ENCODE peak calls at places on chromosomes 4 and X, in seven cellular contexts. R is IMR-90, I is psoas muscle, G is lower lobe of right lung, U is hepatocyte, J is heart right ventricle, K is MM.1S. D is an unnamed sample.

GRCh38 chr4:182380701-182381295 is 137.6 kb downstream of the TENM3 start:
- DNase-seq in U (no peak), G (no peak), I (no peak), K (no peak), R (no peak), J (no peak), D (peak; percentile 42)

GRCh38 chrX:331145-331771 is 12.7 kb upstream of the GTPBP6 start:
- DNase-seq in G (peak; percentile 46), K (no peak), R (peak; percentile 28), U (peak; percentile 66), J (no peak), I (peak; percentile 69), D (peak; percentile 39)

GRCh38 chrX:93422693-93423092 is 250.7 kb downstream of the NAP1L3 start:
- DNase-seq in K (peak; percentile 38), R (peak; percentile 1), G (no peak), J (no peak), I (no peak), U (peak; percentile 76), D (peak; percentile 4)

GRCh38 chr4:3756343-3757059 is 9.7 kb upstream of the ADRA2C start:
- DNase-seq in I (no peak), U (no peak), K (no peak), R (no peak), J (no peak), G (no peak), D (no peak)

GRCh38 chr4:121726642-121727268 is 30.0 kb upstream of the ANXA5 start:
- DNase-seq in K (peak; percentile 67), U (peak; percentile 66), I (no peak), G (no peak), R (peak; percentile 78), J (no peak), D (peak; percentile 57)

GRCh38 chr4:125847518-125847917 is 532.8 kb downstream of the FAT4 start:
- DNase-seq in U (no peak), J (no peak), G (no peak), R (no peak), I (no peak), K (no peak), D (no peak)

GRCh38 chrX:38807873-38808272 is 6.6 kb downstream of the MID1IP1 start:
- DNase-seq in K (no peak), R (no peak), I (no peak), G (no peak), U (no peak), J (no peak), D (no peak)

GRCh38 chrX:107675823-107676555 is 47.7 kb downstream of the PRPS1 start:
- DNase-seq in R (peak; percentile 35), U (peak; percentile 61), K (peak; percentile 56), G (peak; percentile 52), I (peak; percentile 62), J (no peak), D (no peak)

GRCh38 chrX:8404443-8404842 is 60.2 kb upstream of the VCX3B start:
- DNase-seq in J (peak; percentile 3), I (no peak), R (no peak), K (no peak), U (no peak), G (no peak), D (peak; percentile 60)

GRCh38 chr4:184838249-184839074 is 12.7 kb upstream of the ACSL1 start:
- DNase-seq in I (no peak), R (peak; percentile 34), G (no peak), J (no peak), K (no peak), U (peak; percentile 77), D (no peak)

GRCh38 chrX:24838624-24839023 is 144.9 kb downstream of the POLA1 start:
- DNase-seq in G (no peak), U (peak; percentile 52), J (peak; percentile 4), K (peak; percentile 19), R (peak; percentile 50), I (no peak), D (peak; percentile 43)

GRCh38 chrX:9745417-9746115 is 20.1 kb downstream of the GPR143 start:
- DNase-seq in U (no peak), R (peak; percentile 3), I (no peak), J (peak; percentile 22), G (no peak), K (no peak), D (no peak)

GRCh38 chrX:1262369-1262768 is 6.2 kb upstream of the CSF2RA start:
- DNase-seq in I (no peak), K (no peak), U (no peak), J (no peak), R (no peak), G (no peak), D (no peak)

GRCh38 chrX:46130246-46130645 is 415.0 kb downstream of the ZNF674 start:
- DNase-seq in G (no peak), U (no peak), R (no peak), I (no peak), K (no peak), J (no peak), D (peak; percentile 3)

GRCh38 chrX:72201836-72202536 is 20.4 kb downstream of the PIN4 start:
- DNase-seq in G (no peak), U (no peak), K (no peak), I (no peak), R (peak; percentile 83), J (no peak), D (peak; percentile 68)

GRCh38 chr4:184762100-184762499 is 28.2 kb upstream of the CENPU start:
- DNase-seq in G (no peak), K (peak; percentile 72), R (no peak), U (no peak), J (no peak), I (no peak), D (no peak)

GRCh38 chr4:39036172-39036571 is 4.0 kb upstream of the TMEM156 start:
- DNase-seq in G (no peak), I (no peak), K (no peak), R (peak; percentile 63), J (no peak), U (no peak), D (peak; percentile 42)

GRCh38 chr4:67587156-67587555 is 28.6 kb downstream of the STAP1 start:
- DNase-seq in J (no peak), K (no peak), U (no peak), R (no peak), I (no peak), G (no peak), D (no peak)

GRCh38 chrX:7614616-7615015 is 228.4 kb upstream of the VCX start:
- DNase-seq in J (no peak), K (peak; percentile 86), G (no peak), R (no peak), I (no peak), U (no peak), D (peak; percentile 4)

GRCh38 chr4:16289872-16290554 is 63.7 kb upstream of the TAPT1 start:
- DNase-seq in G (no peak), R (peak; percentile 46), K (peak; percentile 24), U (peak; percentile 51), I (no peak), J (peak; percentile 14), D (peak; percentile 64)

GRCh38 chr4:148205481-148205880 is 236.7 kb downstream of the NR3C2 start:
- DNase-seq in G (no peak), J (no peak), K (no peak), R (no peak), I (no peak), U (no peak), D (no peak)

GRCh38 chrX:14922437-14922836 is 49.2 kb downstream of the MOSPD2 start:
- DNase-seq in U (peak; percentile 28), J (no peak), R (peak; percentile 94), I (no peak), K (no peak), G (no peak), D (peak; percentile 65)

GRCh38 chr4:87363552-87363951 is 27.4 kb downstream of the HSD17B11 start:
- DNase-seq in K (no peak), R (no peak), J (no peak), G (no peak), U (no peak), I (no peak), D (no peak)

GRCh38 chrX:17032351-17032750 is 85.9 kb downstream of the REPS2 start:
- DNase-seq in G (no peak), K (no peak), R (no peak), U (no peak), J (no peak), I (no peak), D (peak; percentile 85)

GRCh38 chr4:2091990-2092652 is 33.0 kb downstream of the NAT8L start:
- DNase-seq in U (no peak), G (no peak), J (no peak), K (no peak), R (no peak), I (no peak), D (no peak)

DNA sequence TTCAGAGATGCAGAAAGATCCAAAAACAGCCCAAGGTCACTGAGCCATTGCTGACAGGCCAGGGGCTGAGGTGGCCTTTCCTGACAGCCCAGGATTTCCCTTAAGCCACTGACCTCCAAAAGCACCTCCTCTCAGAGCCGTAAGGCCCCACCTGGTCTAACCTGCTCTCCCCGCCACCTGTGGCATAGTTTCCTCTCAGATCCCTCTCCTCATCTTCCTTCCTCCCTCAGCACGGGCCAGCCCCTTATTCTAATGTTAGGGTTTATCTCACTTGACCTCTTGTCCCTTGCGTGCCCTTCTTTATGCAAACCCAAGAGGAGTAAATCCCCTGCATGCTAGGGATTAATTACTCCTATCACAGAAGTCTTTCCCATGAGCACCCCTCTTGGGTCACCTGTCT is 113.0 kb downstream of the RBM47 start:
- DNase-seq in J (no peak), U (peak; percentile 22), K (no peak), G (no peak), R (no peak), I (no peak), D (no peak)
- H3K4me1 ChIP-seq in J (no peaks in the 10 kb centered on the region), U (peaks cover 6% of the 10 kb centered on the region), K (peaks cover 17% of the 10 kb centered on the region), G (peaks cover 22% of the 10 kb centered on the region), R (no peaks in the 10 kb centered on the region), I (no peaks in the 10 kb centered on the region), D (no peaks in the 10 kb centered on the region)

GRCh38 chrX:114037515-114037914 is 546.4 kb upstream of the HTR2C start:
- DNase-seq in J (no peak), G (no peak), U (no peak), I (no peak), K (no peak), R (no peak), D (no peak)

GRCh38 chrX:114038358-114038757 is 545.5 kb upstream of the HTR2C start:
- DNase-seq in I (no peak), R (no peak), U (no peak), J (no peak), G (no peak), K (no peak), D (no peak)
- H3K27ac ChIP-seq in I (no peak overlapping the region), R (no peak overlapping the region), U (no peak overlapping the region), J (no peak overlapping the region), G (no peak overlapping the region), K (no peak overlapping the region), D (no peak overlapping the region)

GRCh38 chr4:19386786-19387185 is 864.9 kb upstream of the SLIT2 start:
- DNase-seq in U (no peak), I (no peak), G (no peak), R (no peak), K (no peak), J (no peak), D (no peak)
- H3K9me3 ChIP-seq in U (no peaks in the 10 kb centered on the region), I (no peaks in the 10 kb centered on the region), G (no peaks in the 10 kb centered on the region), R (no peaks in the 10 kb centered on the region), K (no peaks in the 10 kb centered on the region), J (no peaks in the 10 kb centered on the region), D (no peaks in the 10 kb centered on the region)

DNA sequence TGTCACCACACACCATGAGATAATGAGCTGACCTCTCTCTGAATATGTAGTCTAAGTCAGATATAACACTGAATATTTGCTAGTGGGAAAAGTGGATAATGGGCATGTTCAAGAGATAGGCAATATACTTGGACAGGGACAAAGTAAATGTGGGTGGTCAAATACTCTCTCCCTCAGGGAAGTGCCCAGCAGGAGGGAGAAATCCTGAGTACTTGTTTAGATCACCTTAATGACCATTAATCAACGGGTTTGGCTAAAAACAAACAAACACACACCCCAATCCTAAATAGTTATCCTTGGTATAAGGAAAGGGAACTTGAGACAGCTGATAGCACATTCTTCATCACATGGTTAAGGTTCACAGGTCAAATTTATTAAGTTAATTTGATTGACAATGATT is 933.5 kb downstream of the C4orf33 start:
- DNase-seq in R (no peak), J (no peak), I (no peak), K (no peak), G (no peak), U (no peak), D (no peak)
- H3K4me1 ChIP-seq in R (no peaks in the 10 kb centered on the region), J (no peaks in the 10 kb centered on the region), I (no peaks in the 10 kb centered on the region), K (no peaks in the 10 kb centered on the region), G (no peaks in the 10 kb centered on the region), U (no peaks in the 10 kb centered on the region), D (peaks cover 10% of the 10 kb centered on the region)